ENCODE peak calls at places on chromosomes 6 and 20, in eight cellular contexts. K is upper lobe of right lung, H is left ventricle myocardium inferior, C is lower lobe of right lung, X is gastrocnemius medialis, J is heart left ventricle, N is mesenchymal stem cell, P is ovary. A is an unnamed sample.

GRCh38 chr6:111758608-111759293 is 114.5 kb downstream of the FYN start:
- DNase-seq in K (no peak), H (no peak), P (no peak), C (no peak), J (no peak), X (no peak), N (no peak), A (no peak)

GRCh38 chr20:36097331-36097730 is 57.2 kb upstream of the EPB41L1 start:
- DNase-seq in J (no peak), K (no peak), H (no peak), X (no peak), P (no peak), C (no peak), N (no peak), A (no peak)

GRCh38 chr20:34709836-34710567 is 5.9 kb downstream of the TP53INP2 start:
- DNase-seq in X (peak; percentile 44), P (peak; percentile 69), H (peak; percentile 85), K (peak; percentile 92), J (peak; percentile 81), C (peak; percentile 86), N (peak; percentile 70), A (peak; percentile 86)

GRCh38 chr6:14858808-14859207 is 387.1 kb upstream of the JARID2 start:
- DNase-seq in J (no peak), K (no peak), C (no peak), H (no peak), N (no peak), X (no peak), P (no peak), A (no peak)

GRCh38 chr20:46043556-46043955 is 14.5 kb downstream of the SLC12A5 start:
- DNase-seq in J (no peak), N (no peak), K (no peak), X (no peak), C (no peak), H (no peak), P (no peak), A (no peak)

GRCh38 chr6:135740580-135740979 is 110.9 kb upstream of the PDE7B start:
- DNase-seq in C (no peak), K (no peak), J (no peak), H (no peak), X (no peak), P (no peak), N (no peak), A (no peak)

GRCh38 chr6:170223718-170224693 is 66.9 kb downstream of the DLL1 start:
- DNase-seq in H (no peak), P (peak; percentile 6), J (peak; percentile 30), C (no peak), X (no peak), K (peak; percentile 50), N (no peak), A (no peak)

GRCh38 chr6:135270676-135271536 is 89.8 kb downstream of the MYB start:
- DNase-seq in H (no peak), X (no peak), P (no peak), C (peak; percentile 74), K (peak; percentile 80), N (no peak), J (no peak), A (no peak)

GRCh38 chr6:85561750-85562357 is 31.8 kb downstream of the SNX14 start:
- DNase-seq in P (no peak), C (no peak), J (no peak), K (no peak), N (no peak), X (no peak), H (no peak), A (peak; percentile 34)

GRCh38 chr6:132498638-132499037 is 14.3 kb downstream of the STX7 start:
- DNase-seq in N (no peak), X (no peak), K (no peak), H (no peak), J (no peak), C (no peak), P (no peak), A (no peak)

GRCh38 chr6:150881911-150882481 is 16.5 kb downstream of the MTHFD1L start:
- DNase-seq in N (peak; percentile 93), K (no peak), X (no peak), J (no peak), H (peak; percentile 57), C (no peak), P (peak; percentile 71), A (peak; percentile 98)

GRCh38 chr6:75266716-75267291 is 17.8 kb downstream of the TMEM30A start:
- DNase-seq in P (no peak), N (peak; percentile 70), X (no peak), J (no peak), H (no peak), C (no peak), K (no peak), A (peak; percentile 54)

GRCh38 chr6:166500246-166500645 is 86.2 kb downstream of the RAMACL start:
- DNase-seq in P (no peak), H (no peak), X (no peak), J (no peak), N (no peak), K (no peak), C (no peak), A (no peak)

GRCh38 chr6:2094637-2095036 is 150.8 kb downstream of the GMDS start:
- DNase-seq in K (no peak), C (no peak), N (no peak), P (no peak), H (no peak), J (no peak), X (no peak), A (no peak)

GRCh38 chr6:43503443-43503842 is 6.7 kb downstream of the LRRC73 start:
- DNase-seq in K (no peak), C (no peak), X (no peak), P (no peak), J (no peak), N (no peak), H (no peak), A (no peak)

GRCh38 chr20:32674362-32674789 is 635 bp upstream of the C20orf203 start:
- DNase-seq in H (no peak), K (no peak), X (no peak), C (no peak), J (no peak), P (no peak), N (peak; percentile 47), A (peak; percentile 64)

DNA sequence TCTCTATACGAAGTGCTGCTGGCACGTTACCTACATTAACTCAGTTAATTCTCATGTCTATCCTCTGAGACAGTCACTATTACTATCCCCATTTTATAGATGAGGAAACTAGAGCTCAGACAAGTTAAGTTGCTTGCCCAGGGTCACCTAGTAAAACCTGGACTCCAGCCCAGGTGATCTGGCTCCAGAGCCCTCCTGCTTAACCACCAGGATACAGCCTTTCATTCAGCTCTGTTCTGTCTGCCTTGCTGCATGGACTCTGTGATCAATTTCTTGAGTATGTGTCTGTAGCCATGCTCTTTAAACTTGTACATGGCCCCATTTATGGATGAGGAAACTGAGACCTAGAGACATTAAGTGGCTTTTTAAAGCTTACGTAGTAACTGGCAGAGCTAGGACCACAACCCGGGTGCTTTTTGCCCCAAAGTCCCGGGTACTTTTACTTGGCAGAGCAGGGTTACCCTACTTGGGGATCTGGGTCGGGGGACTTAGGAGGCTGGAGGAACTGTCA is 4.7 kb downstream of the CDKN1A start:
- DNase-seq in N (no peak), K (peak; percentile 12), J (no peak), H (no peak), P (no peak), X (no peak), C (no peak), A (no peak)
- H3K27ac ChIP-seq in N (peak overlapping the region; percentile 68), K (no peak overlapping the region), J (peak overlapping the region; percentile 26), H (peak overlapping the region; percentile 58), P (no peak overlapping the region), X (peak overlapping the region; percentile 100), C (no peak overlapping the region), A (no peak overlapping the region)

DNA sequence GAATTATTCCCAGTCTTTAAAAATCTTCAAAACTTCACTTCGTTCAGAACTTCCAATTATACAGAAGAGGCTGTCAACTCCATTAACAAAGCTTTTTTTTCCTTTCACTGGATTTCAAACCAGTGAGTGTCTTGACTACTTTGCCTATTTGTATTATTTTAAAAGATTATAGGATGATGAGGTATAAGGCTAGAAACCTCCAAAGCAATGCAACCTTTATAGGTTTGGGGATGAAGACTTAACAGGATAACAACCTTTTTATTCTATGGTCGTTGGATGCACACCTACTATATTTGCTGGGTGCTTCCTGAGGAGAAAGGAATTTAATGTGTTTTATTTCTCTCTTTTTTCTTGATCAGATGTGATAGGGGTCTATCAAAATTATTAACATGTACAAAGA is 1.9 kb upstream of the OVOL2 start:
- DNase-seq in J (no peak), C (no peak), H (no peak), N (no peak), P (no peak), X (no peak), K (no peak), A (no peak)
- H3K4me3 ChIP-seq in J (no peak overlapping the region), C (no peak overlapping the region), H (no peak overlapping the region), N (no peak overlapping the region), P (no peak overlapping the region), X (peak overlapping the region; percentile 39), K (no peak overlapping the region), A (peak overlapping the region; percentile 28)

GRCh38 chr20:63217706-63218105 is 1.8 kb upstream of the YTHDF1 start:
- DNase-seq in N (no peak), P (peak; percentile 44), X (no peak), C (no peak), K (no peak), H (no peak), J (no peak), A (no peak)

GRCh38 chr20:63214514-63214913 is 1.4 kb downstream of the YTHDF1 start:
- DNase-seq in J (no peak), P (no peak), H (no peak), C (no peak), N (no peak), K (no peak), X (no peak), A (no peak)

GRCh38 chr20:63216041-63216848 is at the start of gene YTHDF1:
- DNase-seq in K (peak; percentile 99), P (peak; percentile 97), H (peak; percentile 97), X (peak; percentile 93), J (peak; percentile 99), C (peak; percentile 99), N (peak; percentile 91), A (peak; percentile 98)

GRCh38 chr20:63216849-63217471 is 1.0 kb upstream of the YTHDF1 start:
- DNase-seq in C (no peak), P (no peak), X (no peak), H (no peak), K (no peak), J (no peak), N (no peak), A (no peak)

GRCh38 chr20:63215101-63216040 is 560 bp downstream of the YTHDF1 start:
- DNase-seq in J (no peak), N (peak; percentile 79), P (peak; percentile 51), X (no peak), C (no peak), K (no peak), H (no peak), A (peak; percentile 44)
- H3K27ac ChIP-seq in J (peak overlapping the region; percentile 89), N (peak overlapping the region; percentile 29), P (no peak overlapping the region), X (peak overlapping the region; percentile 85), C (peak overlapping the region; percentile 84), K (peak overlapping the region; percentile 85), H (peak overlapping the region; percentile 84), A (peak overlapping the region; percentile 86)

DNA sequence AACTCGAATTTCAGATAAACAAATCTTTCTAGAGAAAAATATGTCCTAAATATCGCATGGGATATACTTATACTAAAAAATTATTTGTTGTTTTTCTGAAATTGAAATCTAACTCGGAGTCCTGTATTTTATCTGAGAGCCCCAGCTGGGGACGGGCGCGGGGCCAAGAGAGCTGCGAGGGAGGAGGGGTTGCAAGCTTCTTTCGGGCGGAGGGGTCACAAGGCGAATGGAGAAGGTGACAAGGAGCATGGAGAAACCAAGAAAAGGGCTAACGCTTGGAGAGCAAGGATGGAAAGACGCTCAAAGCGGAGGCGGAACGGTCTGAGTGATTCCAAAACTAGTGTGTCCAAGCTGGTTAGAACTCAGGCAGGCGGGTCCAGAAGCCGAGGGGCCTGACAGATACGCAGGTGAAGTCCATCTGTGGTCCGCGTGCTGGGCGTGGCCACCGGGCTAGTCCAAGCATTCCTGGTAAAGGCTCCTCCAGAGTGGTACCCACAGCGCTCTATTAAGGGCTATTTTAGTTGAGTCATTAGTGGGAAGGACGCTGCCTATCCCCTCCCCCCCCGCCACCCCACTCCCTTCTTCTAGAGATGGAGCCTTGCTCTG is 41.5 kb upstream of the ZNFX1 start:
- DNase-seq in K (no peak), C (no peak), H (no peak), J (no peak), P (no peak), X (no peak), N (no peak), A (no peak)
- H3K4me3 ChIP-seq in K (peak overlapping the region; percentile 37), C (peak overlapping the region; percentile 41), H (peak overlapping the region; percentile 54), J (no peak overlapping the region), P (no peak overlapping the region), X (peak overlapping the region; percentile 54), N (peak overlapping the region; percentile 69), A (peak overlapping the region; percentile 40)